ENCODE peak calls at places on chromosomes 1 and 21, in four cellular contexts. R, J, K and Q are unnamed samples. For H3K4me1, the result is how much of the 10 kb centered on the place peaks cover.

GRCh38 chr1:115874929-115875328 is 34.0 kb upstream of the NHLH2 start:
- DNase-seq in R (no peak), J (no peak), K (no peak), Q (no peak)

GRCh38 chr1:54955359-54955758 is 25.1 kb upstream of the TMEM61 start:
- DNase-seq in R (no peak), J (no peak), K (no peak), Q (no peak)

GRCh38 chr21:34915364-34915834 is 133.7 kb downstream of the RUNX1 start:
- DNase-seq in R (no peak), J (no peak), K (no peak), Q (no peak)

GRCh38 chr1:79193211-79194079 is 186.9 kb upstream of the ADGRL4 start:
- DNase-seq in R (no peak), J (no peak), K (no peak), Q (no peak)

GRCh38 chr1:3511306-3511705 is 56.8 kb downstream of the ARHGEF16 start:
- DNase-seq in R (no peak), J (no peak), K (no peak), Q (no peak)

GRCh38 chr1:118871510-118872240 is 116.5 kb downstream of the TBX15 start:
- DNase-seq in R (no peak), J (no peak), K (no peak), Q (no peak)

GRCh38 chr1:112735752-112736151 is 20.6 kb upstream of the PPM1J start:
- DNase-seq in R (no peak), J (no peak), K (no peak), Q (no peak)

GRCh38 chr1:71788113-71788512 is 494.2 kb downstream of the NEGR1 start:
- DNase-seq in R (no peak), J (no peak), K (no peak), Q (no peak)

GRCh38 chr1:8985915-8986813 is 40.1 kb downstream of the SLC2A7 start:
- DNase-seq in R (peak), J (peak), K (peak), Q (peak)

GRCh38 chr1:94542088-94542671 is 621 bp upstream of the F3 start:
- DNase-seq in R (peak), J (peak), K (peak), Q (peak)

GRCh38 chr21:39317134-39318090 is 4.0 kb upstream of the BRWD1 start:
- DNase-seq in R (no peak), J (no peak), K (no peak), Q (no peak)

GRCh38 chr1:236338096-236338495 is 56.0 kb upstream of the EDARADD start:
- DNase-seq in R (no peak), J (no peak), K (no peak), Q (no peak)

GRCh38 chr21:27586326-27586725 is 619.4 kb upstream of the ADAMTS5 start:
- DNase-seq in R (no peak), J (no peak), K (no peak), Q (no peak)

GRCh38 chr1:110916669-110917306 is 43.8 kb downstream of the CD53 start:
- DNase-seq in R (no peak), J (no peak), K (no peak), Q (no peak)

GRCh38 chr1:100719490-100719889 is at the start of gene VCAM1:
- DNase-seq in R (no peak), J (no peak), K (peak), Q (peak)

GRCh38 chr1:21963477-21964217 is 13.2 kb upstream of the CELA3B start:
- DNase-seq in R (peak), J (peak), K (peak), Q (peak)

GRCh38 chr1:44609768-44610526 is 64.3 kb downstream of the TMEM53 start:
- DNase-seq in R (no peak), J (no peak), K (no peak), Q (no peak)

GRCh38 chr1:171984850-171985485 is 143.7 kb downstream of the DNM3 start:
- DNase-seq in R (peak), J (no peak), K (no peak), Q (no peak)

GRCh38 chr1:233598891-233599541 is 14.9 kb upstream of the KCNK1 start:
- DNase-seq in R (no peak), J (no peak), K (no peak), Q (no peak)

GRCh38 chr1:75132421-75133381 is 1.5 kb upstream of the LHX8 start:
- DNase-seq in R (no peak), J (no peak), K (no peak), Q (no peak)

GRCh38 chr1:201023517-201023902 is at the start of gene KIF21B:
- DNase-seq in R (peak), J (peak), K (peak), Q (peak)

GRCh38 chr1:25519624-25520023 is 23.8 kb upstream of the LDLRAP1 start:
- DNase-seq in R (no peak), J (no peak), K (no peak), Q (no peak)

GRCh38 chr1:24906760-24907490 is 23.2 kb downstream of the RUNX3 start:
- DNase-seq in R (peak), J (no peak), K (no peak), Q (no peak)

GRCh38 chr1:244052011-244052727 is 1.1 kb downstream of the ZBTB18 start:
- DNase-seq in R (no peak), J (no peak), K (no peak), Q (no peak)

GRCh38 chr1:239816090-239816812 is 275.4 kb upstream of the FMN2 start:
- DNase-seq in R (peak), J (no peak), K (peak), Q (no peak)

GRCh38 chr1:27349784-27350672 is 8.2 kb downstream of the SYTL1 start:
- DNase-seq in R (peak), J (peak), K (peak), Q (no peak)

DNA sequence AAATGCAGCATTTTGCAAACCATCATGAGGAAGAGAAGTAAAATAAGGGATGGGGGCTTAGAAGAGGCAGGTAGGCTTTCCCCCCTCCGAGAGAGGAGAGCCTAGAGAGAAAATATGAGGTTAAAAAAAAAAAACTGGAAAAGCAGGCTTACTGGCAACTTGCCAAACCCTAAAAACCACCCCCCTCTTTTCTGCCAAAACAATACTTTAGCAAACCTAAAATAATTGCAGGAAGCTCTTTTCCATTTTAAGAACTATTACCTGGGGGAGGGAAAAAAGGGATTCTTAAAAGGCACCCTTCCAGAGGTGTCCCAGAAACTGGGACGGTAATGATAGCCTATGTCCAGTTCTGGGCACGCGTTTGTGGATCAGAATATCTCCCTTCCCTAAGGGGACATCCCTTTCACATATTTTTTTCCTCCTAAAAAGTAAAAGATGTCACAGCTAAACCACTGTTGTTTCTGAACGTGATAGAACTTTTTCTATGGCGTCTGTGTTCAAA is 1.2 kb upstream of the NFIA start:
- DNase-seq in R (no peak), J (no peak), K (no peak), Q (no peak)
- H3K4me1 ChIP-seq in R (under half), J (under half), K (under half), Q (under half)

GRCh38 chr1:164622057-164622840 is 63.3 kb downstream of the PBX1 start:
- DNase-seq in R (no peak), J (peak), K (no peak), Q (no peak)
- H3K27ac ChIP-seq in R (no peak), J (peak), K (no peak), Q (no peak)

GRCh38 chr1:77891200-77891599 is 2.8 kb downstream of the NEXN start:
- DNase-seq in R (no peak), J (no peak), K (no peak), Q (no peak)

GRCh38 chr1:77888429-77889239 is at the start of gene NEXN:
- DNase-seq in R (peak), J (peak), K (peak), Q (peak)

GRCh38 chr1:77889671-77890070 is 1.2 kb downstream of the NEXN start:
- DNase-seq in R (no peak), J (peak), K (peak), Q (no peak)

GRCh38 chr1:77889240-77889637 is 815 bp downstream of the NEXN start:
- DNase-seq in R (no peak), J (no peak), K (no peak), Q (no peak)

GRCh38 chr1:77888071-77888428 is 374 bp upstream of the NEXN start:
- DNase-seq in R (peak), J (peak), K (no peak), Q (no peak)
- TF ChIP-seq POLR2A in R (no peak), J (no peak), K (no peak), Q (no peak)

GRCh38 chr21:33020558-33021100 is 5.1 kb upstream of the OLIG2 start:
- DNase-seq in R (no peak), J (no peak), K (peak), Q (peak)
- H3K4me1 ChIP-seq in R (under half), J (under half), K (under half), Q (under half)

GRCh38 chr1:206924549-206925115 is 2.9 kb upstream of the FCMR start:
- DNase-seq in R (no peak), J (no peak), K (no peak), Q (no peak)
- H3K27ac ChIP-seq in R (peak), J (no peak), K (no peak), Q (peak)

DNA sequence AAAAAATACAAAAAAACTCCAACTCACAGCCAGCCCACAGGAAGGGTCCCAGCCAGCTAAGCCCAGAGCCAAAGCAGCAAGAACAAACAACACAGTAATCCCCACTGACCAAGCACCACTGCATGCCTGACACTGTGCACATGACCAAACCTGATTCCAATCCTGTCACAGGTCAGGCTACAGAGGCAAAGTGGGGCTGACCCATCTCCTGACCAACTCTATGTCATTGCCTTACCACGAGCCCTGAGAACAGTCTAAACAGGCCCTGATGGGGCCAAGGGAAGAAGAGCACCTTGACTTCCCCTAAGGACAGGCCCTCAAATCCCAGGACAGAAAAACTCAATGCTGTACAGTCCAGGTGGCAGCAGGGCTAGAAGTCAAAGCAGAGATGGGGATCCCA is 2.4 kb downstream of the LSS start:
- DNase-seq in R (peak), J (no peak), K (no peak), Q (peak)
- TF ChIP-seq POLR2A in R (no peak), J (no peak), K (no peak), Q (no peak)

GRCh38 chr1:84621553-84621952 is 47.3 kb upstream of the CTBS start:
- DNase-seq in R (no peak), J (no peak), K (no peak), Q (no peak)

GRCh38 chr1:84619383-84620093 is 45.3 kb upstream of the CTBS start:
- DNase-seq in R (no peak), J (no peak), K (peak), Q (no peak)

GRCh38 chr1:84620720-84621313 is 46.6 kb upstream of the CTBS start:
- DNase-seq in R (peak), J (peak), K (peak), Q (peak)

DNA sequence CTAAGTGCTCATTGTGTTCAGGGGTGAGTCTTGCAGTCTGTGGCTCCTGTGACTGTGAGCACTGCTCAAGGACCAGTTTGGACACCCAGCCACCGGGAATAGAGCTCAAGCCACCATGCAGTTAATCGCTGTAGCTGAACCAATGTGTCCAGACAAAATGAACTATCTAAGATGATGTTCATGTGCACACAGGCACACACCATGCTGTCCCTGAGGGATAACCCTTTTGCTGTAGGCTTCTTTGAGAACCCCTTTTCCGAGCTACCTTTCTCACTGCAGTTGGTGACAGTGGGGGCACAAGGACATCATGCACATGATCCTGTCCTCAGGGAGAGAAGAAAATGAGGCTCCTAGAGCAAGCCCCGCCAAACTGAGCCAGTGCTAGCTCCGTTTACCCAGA is 50.6 kb upstream of the CTBS start:
- DNase-seq in R (no peak), J (no peak), K (no peak), Q (no peak)
- H3K4me1 ChIP-seq in R (under half), J (under half), K (under half), Q (under half)